ENCODE peak calls at places on chromosomes 16 and 17, in five cellular contexts. S is fibroblast of pulmonary artery, R is prostate gland, H is A549, Y is progenitor cell of endocrine pancreas. U is an unnamed sample.

GRCh38 chr16:11394593-11394960 is 49.3 kb downstream of the RMI2 start:
- DNase-seq in S (no peak), R (no peak), H (no peak), Y (no peak), U (no peak)

GRCh38 chr17:45307290-45308015 is 9.4 kb downstream of the MAP3K14 start:
- DNase-seq in S (peak), R (peak), H (no peak), Y (no peak), U (no peak)

GRCh38 chr16:67770371-67770991 is 35.9 kb downstream of the RANBP10 start:
- DNase-seq in S (peak), R (no peak), H (no peak), Y (no peak), U (no peak)

GRCh38 chr17:42519546-42520444 is 16.2 kb upstream of the NAGLU start:
- DNase-seq in S (peak), R (peak), H (peak), Y (no peak), U (peak)

GRCh38 chr17:38585056-38585804 is 20.5 kb downstream of the SRCIN1 start:
- DNase-seq in S (no peak), R (no peak), H (no peak), Y (no peak), U (no peak)

GRCh38 chr16:21197115-21197514 is 14.3 kb downstream of the ZP2 start:
- DNase-seq in S (no peak), R (no peak), H (no peak), Y (no peak), U (no peak)

GRCh38 chr16:85395207-85395912 is 217.8 kb upstream of the GSE1 start:
- DNase-seq in S (peak), R (peak), H (peak), Y (no peak), U (no peak)

GRCh38 chr16:81837312-81837748 is 58.2 kb downstream of the PLCG2 start:
- DNase-seq in S (no peak), R (no peak), H (no peak), Y (no peak), U (no peak)

GRCh38 chr16:67443299-67443698 is 12.4 kb downstream of the HSD11B2 start:
- DNase-seq in S (no peak), R (no peak), H (no peak), Y (no peak), U (no peak)

GRCh38 chr17:79305831-79306687 is 231.4 kb downstream of the ENGASE start:
- DNase-seq in S (peak), R (peak), H (no peak), Y (no peak), U (no peak)

GRCh38 chr17:36755586-36755985 is 154.2 kb downstream of the MRM1 start:
- DNase-seq in S (peak), R (peak), H (peak), Y (no peak), U (peak)

GRCh38 chr16:28609631-28610594 is at the start of gene SULT1A1:
- DNase-seq in S (peak), R (no peak), H (no peak), Y (no peak), U (no peak)

GRCh38 chr17:80504671-80505413 is 28.4 kb upstream of the NPTX1 start:
- DNase-seq in S (peak), R (no peak), H (peak), Y (no peak), U (no peak)

GRCh38 chr16:88194397-88195020 is 188.2 kb upstream of the ZNF469 start:
- DNase-seq in S (no peak), R (no peak), H (no peak), Y (no peak), U (no peak)

GRCh38 chr16:68432701-68433100 is 15.6 kb downstream of the SMPD3 start:
- DNase-seq in S (no peak), R (no peak), H (no peak), Y (no peak), U (no peak)

GRCh38 chr17:63275318-63275967 is 170.7 kb downstream of the CYB561 start:
- DNase-seq in S (peak), R (no peak), H (peak), Y (no peak), U (no peak)

GRCh38 chr17:75516619-75517276 is 420 bp downstream of the TSEN54 start:
- DNase-seq in S (no peak), R (no peak), H (peak), Y (peak), U (no peak)

GRCh38 chr17:5219536-5219935 is 15.1 kb downstream of the SCIMP start:
- DNase-seq in S (no peak), R (no peak), H (no peak), Y (no peak), U (no peak)

GRCh38 chr17:14499976-14500375 is 199.1 kb downstream of the HS3ST3B1 start:
- DNase-seq in S (no peak), R (no peak), H (no peak), Y (no peak), U (no peak)

GRCh38 chr17:79621151-79621940 is 10.5 kb upstream of the RBFOX3 start:
- DNase-seq in S (no peak), R (no peak), H (no peak), Y (no peak), U (no peak)

GRCh38 chr16:2770057-2770780 is 6.9 kb downstream of the ELOB start:
- DNase-seq in S (no peak), R (no peak), H (no peak), Y (no peak), U (no peak)

GRCh38 chr16:2769100-2769529 is 8.0 kb downstream of the ELOB start:
- DNase-seq in S (no peak), R (no peak), H (no peak), Y (no peak), U (no peak)

GRCh38 chr16:2769675-2770056 is 7.4 kb downstream of the ELOB start:
- DNase-seq in S (no peak), R (no peak), H (no peak), Y (no peak), U (no peak)

GRCh38 chr16:2771496-2772402 is 5.3 kb downstream of the ELOB start:
- DNase-seq in S (no peak), R (no peak), H (no peak), Y (no peak), U (no peak)

GRCh38 chr16:2770781-2771111 is 6.3 kb downstream of the ELOB start:
- DNase-seq in S (no peak), R (no peak), H (no peak), Y (no peak), U (no peak)
- TF ChIP-seq CTCF in S (no peak), R (no peak), H (no peak), Y (no peak), U (no peak)

DNA sequence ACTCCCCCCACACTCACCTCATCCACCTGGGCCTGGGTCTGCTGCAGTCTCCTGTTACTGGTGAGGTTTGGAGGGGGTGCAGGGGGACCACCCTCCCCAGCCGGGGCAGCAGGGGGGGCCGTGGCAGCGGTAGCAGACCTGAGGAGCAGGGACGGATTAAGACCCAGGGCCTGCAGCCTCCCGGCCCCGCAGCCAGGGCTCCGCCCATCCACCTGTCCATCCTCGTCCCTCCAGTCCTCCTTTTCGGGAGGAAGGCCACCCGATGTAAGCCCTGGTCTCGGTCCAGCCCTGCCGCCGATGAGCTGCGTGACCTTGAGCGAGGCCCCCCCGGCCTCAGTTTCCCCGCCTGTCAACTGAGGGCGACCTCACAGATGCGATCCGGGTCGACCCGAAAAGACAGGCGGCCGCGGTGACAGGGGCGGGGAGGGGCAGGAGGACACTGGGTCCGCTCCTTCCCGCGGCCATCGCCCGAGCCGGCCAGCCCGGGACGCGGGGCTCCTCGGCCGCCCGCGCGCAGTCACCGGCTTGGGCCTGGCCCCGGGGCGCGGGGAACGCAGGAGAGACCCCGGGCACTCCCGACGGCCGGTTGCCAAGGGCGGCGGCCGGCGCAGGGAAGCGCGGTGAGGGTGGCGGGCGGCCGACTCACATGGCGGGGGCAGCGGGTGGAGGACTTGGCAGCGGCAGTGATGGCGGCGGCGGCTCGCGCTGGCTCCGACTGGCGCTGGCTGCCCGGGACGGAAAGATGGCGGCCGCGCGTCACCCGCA is at the start of gene VAMP2:
- DNase-seq in S (peak), R (peak), H (peak), Y (peak), U (no peak)
- TF ChIP-seq CTCF in S (no peak), R (peak), H (no peak), Y (no peak), U (no peak)

GRCh38 chr17:73198930-73199260 is 6.0 kb downstream of the COG1 start:
- DNase-seq in S (no peak), R (no peak), H (no peak), Y (no peak), U (no peak)

GRCh38 chr17:73198201-73198929 is 5.5 kb downstream of the COG1 start:
- DNase-seq in S (no peak), R (no peak), H (no peak), Y (no peak), U (no peak)

GRCh38 chr17:73194514-73195222 is 1.8 kb downstream of the COG1 start:
- DNase-seq in S (peak), R (no peak), H (no peak), Y (no peak), U (no peak)

GRCh38 chr17:73197141-73197540 is 4.3 kb downstream of the COG1 start:
- DNase-seq in S (no peak), R (no peak), H (no peak), Y (no peak), U (no peak)

GRCh38 chr17:73196500-73196899 is 3.6 kb downstream of the COG1 start:
- DNase-seq in S (peak), R (peak), H (peak), Y (no peak), U (peak)
- TF ChIP-seq CTCF in S (peak), R (peak), H (peak), Y (peak), U (peak)

DNA sequence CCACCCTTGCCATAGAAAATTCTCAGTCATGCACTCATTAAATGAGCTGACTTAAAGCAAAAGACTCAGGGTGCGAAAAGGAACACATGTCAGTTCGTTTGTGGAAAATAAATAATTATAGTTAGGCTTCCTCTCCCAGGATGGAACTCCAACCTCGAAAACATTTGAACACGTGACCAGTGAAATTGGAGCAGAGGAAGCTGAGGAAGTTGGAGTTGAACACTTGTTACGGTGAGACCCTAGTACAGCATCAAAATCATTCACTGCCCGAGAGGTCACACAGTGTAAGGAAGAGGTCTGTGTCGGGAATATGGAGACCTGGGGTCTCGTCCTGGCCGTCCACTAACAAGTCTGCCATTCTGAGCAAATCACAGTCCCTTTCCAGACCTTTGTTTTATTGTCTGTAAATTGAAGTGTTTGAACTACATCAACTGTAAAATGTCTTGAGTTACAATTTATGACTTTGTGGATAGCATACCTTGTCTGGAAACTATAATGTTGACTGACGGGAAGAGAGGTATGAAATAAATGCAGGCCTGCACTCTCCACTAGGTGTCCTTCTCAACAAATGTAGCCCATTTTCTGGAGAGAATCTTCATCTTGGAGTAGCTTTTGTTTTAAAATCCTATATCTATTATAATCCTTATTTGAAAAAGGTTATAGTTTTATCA is 7.7 kb downstream of the PSMD7 start:
- DNase-seq in S (peak), R (no peak), H (peak), Y (no peak), U (no peak)
- TF ChIP-seq CTCF in S (peak), R (peak), H (peak), Y (peak), U (peak)

GRCh38 chr16:680625-680945 is 375 bp downstream of the STUB1 start:
- DNase-seq in S (no peak), R (no peak), H (no peak), Y (no peak), U (no peak)

GRCh38 chr16:679808-680624 is at the start of gene STUB1:
- DNase-seq in S (peak), R (peak), H (no peak), Y (peak), U (no peak)

GRCh38 chr16:681746-682427 is 1.7 kb downstream of the STUB1 start:
- DNase-seq in S (no peak), R (no peak), H (no peak), Y (no peak), U (no peak)

GRCh38 chr16:682493-683395 is 1.4 kb downstream of the JMJD8 start:
- DNase-seq in S (no peak), R (no peak), H (no peak), Y (no peak), U (no peak)

DNA sequence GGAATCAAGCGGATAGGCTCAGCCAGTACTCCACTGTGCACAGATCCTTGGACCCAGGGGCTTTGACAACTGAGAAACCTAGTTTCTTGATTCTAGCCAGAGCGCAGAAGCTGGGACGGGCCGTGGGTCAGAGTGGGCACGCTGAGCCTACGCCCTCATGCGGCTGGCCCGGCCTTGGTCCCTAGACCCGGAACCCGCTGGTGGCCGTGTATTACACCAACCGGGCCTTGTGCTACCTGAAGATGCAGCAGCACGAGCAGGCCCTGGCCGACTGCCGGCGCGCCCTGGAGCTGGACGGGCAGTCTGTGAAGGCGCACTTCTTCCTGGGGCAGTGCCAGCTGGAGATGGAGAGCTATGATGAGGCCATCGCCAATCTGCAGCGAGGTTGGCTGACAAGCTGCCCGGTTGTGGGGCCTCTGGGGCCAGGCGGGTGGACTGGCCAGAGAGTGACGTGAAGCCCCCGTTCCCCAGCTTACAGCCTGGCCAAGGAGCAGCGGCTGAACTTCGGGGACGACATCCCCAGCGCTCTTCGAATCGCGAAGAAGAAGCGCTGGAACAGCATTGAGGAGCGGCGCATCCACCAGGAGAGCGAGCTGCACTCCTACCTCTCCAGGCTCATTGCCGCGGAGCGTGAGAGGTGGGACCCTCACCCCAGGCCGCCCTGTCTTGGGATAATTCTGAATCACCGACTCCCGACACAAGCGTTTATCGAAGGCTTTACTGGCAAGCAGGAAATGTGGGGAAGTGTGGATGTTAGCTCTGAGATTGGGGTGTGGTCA is 946 bp downstream of the STUB1 start:
- DNase-seq in S (peak), R (no peak), H (no peak), Y (no peak), U (peak)
- TF ChIP-seq CTCF in S (no peak), R (no peak), H (no peak), Y (no peak), U (peak)

GRCh38 chr16:60452646-60453045 is 1583.6 kb downstream of the CDH8 start:
- DNase-seq in S (no peak), R (no peak), H (no peak), Y (no peak), U (no peak)
- TF ChIP-seq CTCF in S (no peak), R (no peak), H (no peak), Y (no peak), U (no peak)

DNA sequence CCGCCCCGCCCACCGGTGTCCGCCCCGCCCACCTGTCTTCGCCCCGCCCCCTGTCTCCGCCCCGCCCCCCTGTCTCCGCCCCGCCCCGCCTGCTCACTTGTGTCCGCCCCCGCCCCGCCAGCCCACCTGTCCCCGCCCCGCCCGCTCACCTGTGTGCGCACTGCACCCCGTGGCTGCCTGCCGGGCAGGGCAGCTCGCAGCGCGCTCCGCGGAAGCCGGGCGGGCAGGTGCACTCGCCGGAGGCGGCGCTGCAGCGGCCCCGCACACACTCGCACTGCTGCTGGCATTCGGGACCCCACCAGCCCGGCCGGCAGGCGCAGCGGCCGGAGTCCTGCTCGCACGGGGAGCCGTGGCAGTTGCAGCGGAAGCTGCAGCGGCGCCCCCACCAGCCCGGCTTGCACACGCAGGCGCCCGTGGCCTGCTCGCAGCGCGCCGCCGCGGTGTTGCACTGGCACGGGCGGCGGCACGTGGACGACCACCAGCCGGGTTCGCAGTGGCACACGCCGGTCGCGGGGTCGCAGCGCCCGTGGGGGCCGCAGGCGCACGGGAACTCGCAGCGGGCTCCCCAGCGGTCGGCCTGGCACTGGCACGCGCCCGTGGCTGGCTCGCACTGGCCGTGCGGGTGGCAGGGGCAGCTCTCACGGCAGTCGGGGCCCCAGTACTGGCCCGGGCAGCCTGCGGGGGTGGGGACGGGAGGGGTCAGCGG is 2.1 kb downstream of the SCARF1 start:
- DNase-seq in S (no peak), R (peak), H (peak), Y (peak), U (no peak)
- TF ChIP-seq CTCF in S (no peak), R (peak), H (peak), Y (peak), U (peak)

GRCh38 chr17:48294193-48294909 is 135.7 kb downstream of the SKAP1 start:
- DNase-seq in S (no peak), R (no peak), H (no peak), Y (no peak), U (no peak)
- TF ChIP-seq CTCF in S (no peak), R (no peak), H (no peak), Y (no peak), U (no peak)

GRCh38 chr16:86896976-86897375 is 318.6 kb downstream of the FOXL1 start:
- DNase-seq in S (no peak), R (no peak), H (no peak), Y (no peak), U (no peak)

GRCh38 chr16:86894925-86895324 is 316.6 kb downstream of the FOXL1 start:
- DNase-seq in S (no peak), R (no peak), H (no peak), Y (no peak), U (no peak)

GRCh38 chr16:86897486-86897885 is 319.1 kb downstream of the FOXL1 start:
- DNase-seq in S (no peak), R (no peak), H (no peak), Y (no peak), U (no peak)

GRCh38 chr16:86894168-86894567 is 315.8 kb downstream of the FOXL1 start:
- DNase-seq in S (no peak), R (no peak), H (no peak), Y (no peak), U (no peak)

DNA sequence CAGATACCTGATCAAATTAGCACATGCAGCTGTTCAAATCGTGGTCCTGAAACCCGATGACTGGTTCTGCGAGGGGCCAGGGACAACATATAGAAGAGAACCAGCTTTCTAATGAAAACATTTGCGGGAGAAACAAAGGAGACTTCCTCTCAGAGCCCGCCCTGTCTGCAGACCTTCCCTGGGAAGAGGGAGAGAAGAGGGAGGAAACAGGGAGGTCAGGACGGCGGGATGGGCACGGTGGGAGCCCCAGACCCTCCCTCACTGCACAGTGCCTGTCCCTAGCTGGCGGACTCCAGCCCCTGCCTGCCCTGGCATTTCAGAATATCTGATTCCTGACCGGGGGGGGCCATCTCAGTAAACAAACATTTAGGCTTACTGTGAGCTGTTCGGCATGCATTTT is 317.3 kb downstream of the FOXL1 start:
- DNase-seq in S (no peak), R (no peak), H (no peak), Y (no peak), U (no peak)
- TF ChIP-seq CTCF in S (no peak), R (no peak), H (no peak), Y (no peak), U (no peak)

U was measured in LNCaP clone FGC.